ENCODE peak calls at places on chromosomes 11 and 22, in seven cellular contexts. O, Y, X, F, K, M and G are unnamed samples.

GRCh38 chr11:28619870-28620540 is 511.8 kb downstream of the METTL15 start:
- DNase-seq in O (no peak), Y (no peak), X (no peak), F (peak), K (no peak), M (no peak), G (no peak)

GRCh38 chr22:49934891-49935557 is 16.6 kb downstream of the CRELD2 start:
- DNase-seq in O (peak), Y (peak), X (peak), F (peak), K (peak), M (peak), G (no peak)

GRCh38 chr11:30545507-30545906 is 40.6 kb downstream of the MPPED2 start:
- DNase-seq in O (no peak), Y (peak), X (no peak), F (no peak), K (no peak), M (no peak), G (no peak)

GRCh38 chr11:123841189-123841588 is 35.0 kb upstream of the OR6M1 start:
- DNase-seq in O (no peak), Y (no peak), X (no peak), F (no peak), K (no peak), M (no peak), G (no peak)

GRCh38 chr22:25970996-25971811 is 198.1 kb upstream of the SEZ6L start:
- DNase-seq in O (no peak), Y (no peak), X (no peak), F (no peak), K (no peak), M (no peak), G (no peak)

GRCh38 chr11:26620282-26621045 is 48.4 kb upstream of the MUC15 start:
- DNase-seq in O (no peak), Y (no peak), X (no peak), F (peak), K (no peak), M (no peak), G (no peak)

GRCh38 chr22:21816787-21817496 is 50.5 kb downstream of the MAPK1 start:
- DNase-seq in O (no peak), Y (no peak), X (no peak), F (peak), K (no peak), M (peak), G (no peak)

GRCh38 chr22:36560001-36560400 is 31.0 kb upstream of the EIF3D start:
- DNase-seq in O (no peak), Y (no peak), X (no peak), F (no peak), K (no peak), M (no peak), G (no peak)

GRCh38 chr11:1310772-1311468 is 1.5 kb upstream of the TOLLIP start:
- DNase-seq in O (no peak), Y (no peak), X (no peak), F (no peak), K (no peak), M (no peak), G (no peak)

GRCh38 chr11:74057251-74058151 is 48.6 kb upstream of the UCP3 start:
- DNase-seq in O (no peak), Y (no peak), X (no peak), F (no peak), K (no peak), M (peak), G (no peak)

GRCh38 chr11:2213384-2213842 is 41.8 kb upstream of the TH start:
- DNase-seq in O (no peak), Y (no peak), X (peak), F (no peak), K (no peak), M (peak), G (no peak)

GRCh38 chr11:8838248-8838647 is 72.7 kb upstream of the AKIP1 start:
- DNase-seq in O (peak), Y (no peak), X (peak), F (no peak), K (no peak), M (no peak), G (no peak)

GRCh38 chr22:28883917-28884753 is 763 bp downstream of the ZNRF3 start:
- DNase-seq in O (no peak), Y (peak), X (peak), F (peak), K (peak), M (peak), G (no peak)

GRCh38 chr11:105100206-105100605 is 39.4 kb downstream of the CARD18 start:
- DNase-seq in O (no peak), Y (no peak), X (no peak), F (no peak), K (no peak), M (no peak), G (no peak)

GRCh38 chr11:35664977-35665441 is 2.4 kb downstream of the TRIM44 start:
- DNase-seq in O (no peak), Y (no peak), X (no peak), F (peak), K (no peak), M (no peak), G (no peak)

GRCh38 chr11:16321148-16321547 is 35.2 kb downstream of the SOX6 start:
- DNase-seq in O (no peak), Y (no peak), X (no peak), F (no peak), K (no peak), M (no peak), G (no peak)
- TF ChIP-seq EP300 in O (no peak), Y (no peak), X (no peak), F (no peak), K (no peak), M (no peak), G (no peak)

GRCh38 chr11:32164836-32165235 is 74.0 kb downstream of the RCN1 start:
- DNase-seq in O (no peak), Y (no peak), X (no peak), F (no peak), K (no peak), M (no peak), G (no peak)
- TF ChIP-seq EP300 in O (no peak), Y (no peak), X (no peak), F (no peak), K (no peak), M (no peak), G (no peak)

GRCh38 chr22:20183823-20184222 is 33.0 kb upstream of the CCDC188 start:
- DNase-seq in O (no peak), Y (no peak), X (no peak), F (no peak), K (no peak), M (no peak), G (no peak)

GRCh38 chr22:20183101-20183500 is 32.2 kb upstream of the CCDC188 start:
- DNase-seq in O (no peak), Y (no peak), X (no peak), F (no peak), K (no peak), M (no peak), G (no peak)

GRCh38 chr22:20185750-20186149 is 34.9 kb upstream of the CCDC188 start:
- DNase-seq in O (no peak), Y (no peak), X (no peak), F (no peak), K (no peak), M (no peak), G (no peak)

GRCh38 chr22:20186183-20186870 is 35.5 kb upstream of the CCDC188 start:
- DNase-seq in O (no peak), Y (no peak), X (no peak), F (peak), K (no peak), M (peak), G (no peak)

GRCh38 chr22:20184501-20185145 is 33.8 kb upstream of the CCDC188 start:
- DNase-seq in O (no peak), Y (no peak), X (no peak), F (no peak), K (no peak), M (no peak), G (no peak)
- TF ChIP-seq EP300 in O (no peak), Y (no peak), X (no peak), F (no peak), K (no peak), M (no peak), G (no peak)

DNA sequence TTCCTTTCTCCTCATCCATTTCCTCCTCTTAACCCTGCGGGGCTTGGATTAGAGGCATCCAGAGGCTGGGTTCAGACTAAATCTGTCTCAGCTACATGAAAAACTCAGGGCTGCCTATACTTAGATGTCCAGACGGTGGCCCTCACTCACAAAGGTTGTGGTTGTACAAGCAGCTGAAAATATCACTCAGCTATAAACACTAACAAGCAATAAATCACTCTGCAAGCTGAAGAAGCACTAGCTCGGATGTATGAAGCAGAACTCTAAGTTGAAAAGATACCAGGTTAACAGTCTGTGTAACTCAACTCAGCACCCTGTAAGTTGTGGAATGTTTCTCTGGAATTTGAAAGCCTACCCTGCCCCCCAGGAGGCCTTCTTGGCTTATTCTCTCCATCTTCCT is 82.9 kb downstream of the EXT2 start:
- DNase-seq in O (no peak), Y (no peak), X (no peak), F (no peak), K (no peak), M (peak), G (no peak)
- TF ChIP-seq EP300 in O (no peak), Y (no peak), X (no peak), F (no peak), K (no peak), M (no peak), G (no peak)

GRCh38 chr11:114197799-114198500 is 98.2 kb upstream of the NNMT start:
- DNase-seq in O (no peak), Y (peak), X (peak), F (no peak), K (peak), M (no peak), G (no peak)
- TF ChIP-seq EP300 in O (peak), Y (peak), X (peak), F (no peak), K (peak), M (no peak), G (peak)

DNA sequence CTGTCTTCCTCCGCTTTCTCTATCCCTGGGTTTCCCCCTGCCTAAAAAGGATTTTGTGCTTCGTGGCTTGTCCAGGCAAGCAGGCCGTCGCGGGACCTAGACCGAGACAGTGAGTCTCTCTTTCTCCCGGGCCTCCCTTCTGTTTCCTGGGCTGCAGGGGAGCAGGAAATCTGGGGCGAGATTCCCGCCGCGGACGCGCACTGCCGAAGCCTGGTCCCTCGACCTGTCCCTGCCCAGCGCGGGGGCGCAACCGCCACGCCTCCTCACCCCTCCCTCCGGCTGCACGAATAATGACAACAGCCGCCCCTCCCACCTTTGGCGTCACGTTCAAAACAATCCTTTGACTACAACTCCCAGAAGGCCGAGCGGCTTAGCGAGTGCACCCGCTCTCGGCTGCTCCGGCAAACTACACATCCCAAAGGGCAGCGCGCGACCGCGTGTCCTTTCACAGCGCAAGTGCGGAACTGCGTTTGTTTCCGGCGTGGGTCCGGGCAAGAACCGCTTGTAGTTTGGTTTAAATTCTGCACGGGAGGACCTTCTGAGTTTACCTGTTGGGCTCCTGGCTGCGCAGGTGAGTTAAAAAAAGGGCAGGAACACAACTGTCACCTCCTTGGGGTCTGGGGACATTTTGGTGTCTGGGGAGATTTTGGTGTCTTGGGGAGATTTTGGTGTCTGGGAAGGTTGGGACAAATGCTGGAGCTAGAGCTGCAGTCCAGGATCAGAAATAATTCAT is at the start of gene CLP1:
- DNase-seq in O (peak), Y (peak), X (peak), F (peak), K (peak), M (peak), G (peak)
- TF ChIP-seq EP300 in O (peak), Y (no peak), X (peak), F (no peak), K (no peak), M (no peak), G (no peak)

DNA sequence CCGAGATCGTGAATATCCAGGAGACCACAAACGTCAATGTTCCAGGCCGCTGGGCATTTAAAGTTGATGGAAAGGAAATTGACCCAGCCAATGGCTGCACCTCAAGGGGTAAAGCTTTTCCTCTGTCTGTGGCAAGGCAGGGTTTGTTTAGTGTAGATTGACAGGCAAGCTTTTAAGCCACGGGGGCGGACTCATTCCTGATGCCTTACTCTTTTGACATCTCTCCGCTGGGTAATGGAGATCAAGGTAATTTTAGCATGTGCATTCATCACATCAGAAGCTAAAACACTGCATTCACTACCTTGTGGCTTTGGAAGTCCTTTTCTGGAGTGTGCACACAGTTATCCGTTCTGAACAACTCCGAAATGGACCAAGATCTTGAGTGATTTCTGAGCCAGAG is 12.6 kb downstream of the TECTA start:
- DNase-seq in O (no peak), Y (no peak), X (no peak), F (no peak), K (no peak), M (no peak), G (no peak)
- TF ChIP-seq EP300 in O (no peak), Y (no peak), X (no peak), F (no peak), K (no peak), M (no peak), G (no peak)